ENCODE peak calls at places on chromosomes 2 and 18, in eight cellular contexts. S, Z, N, Q, T, F, O and G are unnamed samples.
A peak's percentile ranks its signal among the peaks of the same experiment; 100 is the strongest.

GRCh38 chr2:201955702-201956141 is 77.9 kb upstream of the FZD7 start:
- DNase-seq in S (no peak), Z (peak; percentile 49), N (no peak), Q (peak; percentile 57), T (no peak), F (no peak), O (no peak), G (no peak)

GRCh38 chr2:153477096-153477555 is 1.4 kb downstream of the RPRM start:
- DNase-seq in S (peak; percentile 35), Z (no peak), N (peak; percentile 51), Q (no peak), T (no peak), F (no peak), O (no peak), G (peak; percentile 37)

GRCh38 chr2:16081316-16082200 is 141.2 kb downstream of the MYCN start:
- DNase-seq in S (no peak), Z (no peak), N (peak; percentile 34), Q (no peak), T (no peak), F (no peak), O (no peak), G (no peak)

GRCh38 chr2:221420245-221420644 is 151.9 kb downstream of the EPHA4 start:
- DNase-seq in S (no peak), Z (no peak), N (no peak), Q (no peak), T (no peak), F (no peak), O (peak; percentile 20), G (peak; percentile 8)

GRCh38 chr18:7566244-7566586 is 901 bp upstream of the PTPRM start:
- DNase-seq in S (no peak), Z (no peak), N (no peak), Q (no peak), T (no peak), F (no peak), O (no peak), G (no peak)

GRCh38 chr18:68489018-68489792 is 225.7 kb downstream of the TMX3 start:
- DNase-seq in S (no peak), Z (no peak), N (peak; percentile 45), Q (no peak), T (no peak), F (no peak), O (no peak), G (no peak)

GRCh38 chr2:148616696-148617095 is 27.9 kb upstream of the EPC2 start:
- DNase-seq in S (no peak), Z (no peak), N (no peak), Q (no peak), T (no peak), F (no peak), O (no peak), G (no peak)

GRCh38 chr2:202671317-202672035 is 36.7 kb downstream of the FAM117B start:
- DNase-seq in S (no peak), Z (no peak), N (no peak), Q (no peak), T (no peak), F (no peak), O (no peak), G (no peak)

GRCh38 chr2:190759749-190760213 is 110.9 kb downstream of the NAB1 start:
- DNase-seq in S (no peak), Z (peak; percentile 88), N (no peak), Q (peak; percentile 91), T (no peak), F (no peak), O (no peak), G (no peak)

GRCh38 chr2:158567208-158567607 is 110.5 kb downstream of the PKP4 start:
- DNase-seq in S (no peak), Z (no peak), N (no peak), Q (no peak), T (no peak), F (no peak), O (no peak), G (no peak)

GRCh38 chr2:75587954-75588587 is 27.3 kb upstream of the EVA1A start:
- DNase-seq in S (no peak), Z (peak; percentile 62), N (no peak), Q (peak; percentile 66), T (no peak), F (no peak), O (no peak), G (no peak)

GRCh38 chr2:26528870-26529269 is 50.9 kb upstream of the OTOF start:
- DNase-seq in S (no peak), Z (no peak), N (no peak), Q (no peak), T (peak; percentile 2), F (no peak), O (no peak), G (no peak)

GRCh38 chr2:132421198-132421780 is 4.7 kb downstream of the GPR39 start:
- DNase-seq in S (no peak), Z (no peak), N (no peak), Q (no peak), T (no peak), F (no peak), O (no peak), G (no peak)

GRCh38 chr18:13235981-13236380 is 17.4 kb downstream of the LDLRAD4 start:
- DNase-seq in S (no peak), Z (no peak), N (no peak), Q (no peak), T (no peak), F (no peak), O (peak; percentile 65), G (no peak)

DNA sequence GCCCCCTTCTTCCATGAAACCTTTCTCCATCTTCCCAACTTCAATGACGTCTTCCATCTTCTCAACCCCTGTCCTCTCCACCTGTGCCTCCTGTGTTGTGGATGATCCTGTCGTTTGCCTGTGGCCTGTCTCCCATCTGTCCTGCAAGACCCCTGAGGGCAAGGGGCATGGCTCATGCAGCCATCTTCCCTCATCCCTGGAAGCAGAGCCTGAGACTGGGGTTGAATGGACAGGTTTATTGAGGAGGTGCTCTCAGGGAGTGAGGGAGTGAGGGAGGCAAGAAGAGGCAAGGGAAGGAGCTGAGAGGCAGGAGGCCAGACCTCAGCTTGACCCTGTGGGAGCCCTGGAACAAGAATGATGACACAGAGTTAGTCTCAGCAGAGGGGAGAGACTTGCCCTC is 7.3 kb downstream of the SPATA3 start:
- DNase-seq in S (no peak), Z (no peak), N (no peak), Q (no peak), T (no peak), F (no peak), O (no peak), G (no peak)
- TF ChIP-seq CTCF in S (no peak), Z (no peak), N (no peak), Q (no peak), T (no peak), F (no peak), O (no peak), G (no peak)

GRCh38 chr2:62704654-62705006 is 883 bp upstream of the EHBP1 start:
- DNase-seq in S (no peak), Z (no peak), N (no peak), Q (no peak), T (no peak), F (no peak), O (no peak), G (no peak)

GRCh38 chr2:62708751-62709150 is 3.2 kb downstream of the EHBP1 start:
- DNase-seq in S (no peak), Z (no peak), N (no peak), Q (no peak), T (no peak), F (no peak), O (no peak), G (no peak)

GRCh38 chr2:62706721-62707516 is 1.4 kb downstream of the EHBP1 start:
- DNase-seq in S (no peak), Z (no peak), N (peak; percentile 9), Q (no peak), T (no peak), F (no peak), O (no peak), G (no peak)

GRCh38 chr2:62705007-62705829 is at the start of gene EHBP1:
- DNase-seq in S (peak; percentile 99), Z (peak; percentile 100), N (peak; percentile 99), Q (peak; percentile 100), T (peak; percentile 99), F (peak; percentile 99), O (peak; percentile 99), G (peak; percentile 99)

GRCh38 chr2:62705859-62706720 is 577 bp downstream of the EHBP1 start:
- DNase-seq in S (peak; percentile 40), Z (peak; percentile 58), N (peak; percentile 44), Q (peak; percentile 51), T (peak; percentile 67), F (no peak), O (peak; percentile 40), G (peak; percentile 60)
- TF ChIP-seq CTCF in S (peak; percentile 33), Z (peak; percentile 21), N (peak; percentile 47), Q (peak; percentile 23), T (no peak), F (peak; percentile 24), O (peak; percentile 59), G (peak; percentile 6)

GRCh38 chr2:63186331-63186730 is 135.7 kb downstream of the OTX1 start:
- DNase-seq in S (no peak), Z (no peak), N (no peak), Q (no peak), T (no peak), F (no peak), O (no peak), G (no peak)

GRCh38 chr2:63194175-63194574 is 143.5 kb downstream of the OTX1 start:
- DNase-seq in S (no peak), Z (no peak), N (no peak), Q (no peak), T (no peak), F (no peak), O (no peak), G (no peak)

GRCh38 chr2:63192889-63193778 is 142.5 kb downstream of the OTX1 start:
- DNase-seq in S (no peak), Z (no peak), N (no peak), Q (no peak), T (no peak), F (no peak), O (no peak), G (no peak)

GRCh38 chr2:63192169-63192888 is 141.7 kb downstream of the OTX1 start:
- DNase-seq in S (no peak), Z (no peak), N (no peak), Q (no peak), T (no peak), F (no peak), O (no peak), G (no peak)

DNA sequence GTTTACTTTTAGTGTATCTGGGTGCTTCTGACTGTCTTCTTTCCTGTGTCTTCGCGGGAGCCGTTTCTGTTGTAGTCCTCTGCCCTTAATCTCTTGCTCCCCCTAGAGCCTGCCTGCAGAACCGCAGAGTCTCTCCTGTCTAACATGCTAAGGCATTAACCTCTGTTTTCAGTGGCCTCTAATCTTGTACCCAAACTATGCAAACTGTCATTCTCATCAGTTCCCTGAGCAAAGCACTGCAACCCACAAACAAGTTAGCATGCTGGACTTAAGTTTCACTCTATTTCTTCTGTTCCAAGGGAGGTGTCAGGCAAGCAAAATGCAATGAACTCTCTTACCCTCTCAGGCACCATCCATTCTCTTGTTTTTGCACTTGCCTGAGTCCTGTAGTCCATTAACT is 138.4 kb downstream of the OTX1 start:
- DNase-seq in S (no peak), Z (peak; percentile 61), N (peak; percentile 70), Q (peak; percentile 41), T (peak; percentile 8), F (peak; percentile 34), O (no peak), G (peak; percentile 44)
- TF ChIP-seq CTCF in S (no peak), Z (peak; percentile 91), N (peak; percentile 76), Q (peak; percentile 78), T (peak; percentile 39), F (peak; percentile 63), O (peak; percentile 29), G (peak; percentile 50)

GRCh38 chr18:49886891-49887764 is 73.8 kb upstream of the ACAA2 start:
- DNase-seq in S (no peak), Z (no peak), N (peak; percentile 31), Q (no peak), T (no peak), F (no peak), O (no peak), G (peak; percentile 11)
- TF ChIP-seq CTCF in S (no peak), Z (no peak), N (peak; percentile 46), Q (peak; percentile 8), T (no peak), F (no peak), O (no peak), G (no peak)